ENCODE peak calls at places on chromosomes 7 and 10, in ten cellular contexts. One of them, this sample, is unnamed.

GRCh38 chr7:16647435-16647960 is 1.5 kb downstream of the BZW2 start:
- DNase-seq in lower leg skin: no peak
- DNase-seq in heart left ventricle: no peak
- DNase-seq in suprapubic skin: no peak
- DNase-seq in uterus: no peak
- DNase-seq in IMR-90: peak
- DNase-seq in ovary: no peak
- DNase-seq in prostate gland: no peak
- DNase-seq in Peyer's patch: no peak
- DNase-seq in adrenal gland: no peak
- DNase-seq in this sample: no peak

GRCh38 chr7:44581426-44581906 is 565 bp downstream of the TMED4 start:
- DNase-seq in suprapubic skin: no peak
- DNase-seq in Peyer's patch: peak
- DNase-seq in IMR-90: no peak
- DNase-seq in prostate gland: no peak
- DNase-seq in adrenal gland: peak
- DNase-seq in ovary: no peak
- DNase-seq in uterus: peak
- DNase-seq in lower leg skin: no peak
- DNase-seq in heart left ventricle: peak
- DNase-seq in this sample: peak

GRCh38 chr7:54967384-54967783 is 51.4 kb upstream of the EGFR start:
- DNase-seq in ovary: no peak
- DNase-seq in uterus: no peak
- DNase-seq in heart left ventricle: no peak
- DNase-seq in IMR-90: peak
- DNase-seq in suprapubic skin: no peak
- DNase-seq in adrenal gland: no peak
- DNase-seq in prostate gland: peak
- DNase-seq in Peyer's patch: no peak
- DNase-seq in lower leg skin: no peak
- DNase-seq in this sample: no peak

GRCh38 chr10:77493851-77494788 is 143.5 kb downstream of the KCNMA1 start:
- DNase-seq in uterus: no peak
- DNase-seq in Peyer's patch: no peak
- DNase-seq in IMR-90: peak
- DNase-seq in adrenal gland: no peak
- DNase-seq in prostate gland: no peak
- DNase-seq in lower leg skin: no peak
- DNase-seq in heart left ventricle: no peak
- DNase-seq in suprapubic skin: no peak
- DNase-seq in ovary: no peak
- DNase-seq in this sample: no peak

GRCh38 chr7:1073211-1073977 is 14.5 kb upstream of the GPER1 start:
- DNase-seq in lower leg skin: no peak
- DNase-seq in ovary: no peak
- DNase-seq in suprapubic skin: no peak
- DNase-seq in Peyer's patch: no peak
- DNase-seq in heart left ventricle: no peak
- DNase-seq in prostate gland: no peak
- DNase-seq in adrenal gland: no peak
- DNase-seq in uterus: no peak
- DNase-seq in IMR-90: no peak
- DNase-seq in this sample: peak

GRCh38 chr7:100432053-100432452 is 2.4 kb downstream of the MEPCE start:
- DNase-seq in suprapubic skin: no peak
- DNase-seq in IMR-90: no peak
- DNase-seq in ovary: no peak
- DNase-seq in adrenal gland: no peak
- DNase-seq in heart left ventricle: no peak
- DNase-seq in prostate gland: no peak
- DNase-seq in Peyer's patch: no peak
- DNase-seq in uterus: no peak
- DNase-seq in lower leg skin: no peak
- DNase-seq in this sample: no peak

GRCh38 chr10:28291881-28292297 is 11.0 kb downstream of the MPP7 start:
- DNase-seq in suprapubic skin: no peak
- DNase-seq in prostate gland: no peak
- DNase-seq in IMR-90: peak
- DNase-seq in Peyer's patch: no peak
- DNase-seq in lower leg skin: no peak
- DNase-seq in adrenal gland: peak
- DNase-seq in ovary: no peak
- DNase-seq in heart left ventricle: no peak
- DNase-seq in uterus: no peak
- DNase-seq in this sample: no peak

GRCh38 chr7:152459724-152460251 is 24.0 kb upstream of the KMT2C start:
- DNase-seq in lower leg skin: no peak
- DNase-seq in heart left ventricle: no peak
- DNase-seq in Peyer's patch: no peak
- DNase-seq in prostate gland: no peak
- DNase-seq in adrenal gland: peak
- DNase-seq in IMR-90: peak
- DNase-seq in ovary: peak
- DNase-seq in uterus: no peak
- DNase-seq in suprapubic skin: no peak
- DNase-seq in this sample: no peak

GRCh38 chr10:102123223-102123622 is 3.1 kb upstream of the LDB1 start:
- DNase-seq in Peyer's patch: no peak
- DNase-seq in IMR-90: no peak
- DNase-seq in lower leg skin: no peak
- DNase-seq in ovary: no peak
- DNase-seq in adrenal gland: no peak
- DNase-seq in heart left ventricle: no peak
- DNase-seq in uterus: no peak
- DNase-seq in prostate gland: no peak
- DNase-seq in suprapubic skin: no peak
- DNase-seq in this sample: no peak

GRCh38 chr10:89064764-89065163 is 74.2 kb downstream of the FAS start:
- DNase-seq in adrenal gland: no peak
- DNase-seq in heart left ventricle: no peak
- DNase-seq in IMR-90: no peak
- DNase-seq in prostate gland: no peak
- DNase-seq in uterus: no peak
- DNase-seq in ovary: no peak
- DNase-seq in lower leg skin: no peak
- DNase-seq in suprapubic skin: no peak
- DNase-seq in Peyer's patch: no peak
- DNase-seq in this sample: no peak

GRCh38 chr7:77427996-77428603 is 12.0 kb upstream of the GSAP start:
- DNase-seq in adrenal gland: peak
- DNase-seq in ovary: no peak
- DNase-seq in IMR-90: peak
- DNase-seq in uterus: no peak
- DNase-seq in prostate gland: no peak
- DNase-seq in suprapubic skin: no peak
- DNase-seq in heart left ventricle: no peak
- DNase-seq in Peyer's patch: no peak
- DNase-seq in lower leg skin: no peak
- DNase-seq in this sample: peak

DNA sequence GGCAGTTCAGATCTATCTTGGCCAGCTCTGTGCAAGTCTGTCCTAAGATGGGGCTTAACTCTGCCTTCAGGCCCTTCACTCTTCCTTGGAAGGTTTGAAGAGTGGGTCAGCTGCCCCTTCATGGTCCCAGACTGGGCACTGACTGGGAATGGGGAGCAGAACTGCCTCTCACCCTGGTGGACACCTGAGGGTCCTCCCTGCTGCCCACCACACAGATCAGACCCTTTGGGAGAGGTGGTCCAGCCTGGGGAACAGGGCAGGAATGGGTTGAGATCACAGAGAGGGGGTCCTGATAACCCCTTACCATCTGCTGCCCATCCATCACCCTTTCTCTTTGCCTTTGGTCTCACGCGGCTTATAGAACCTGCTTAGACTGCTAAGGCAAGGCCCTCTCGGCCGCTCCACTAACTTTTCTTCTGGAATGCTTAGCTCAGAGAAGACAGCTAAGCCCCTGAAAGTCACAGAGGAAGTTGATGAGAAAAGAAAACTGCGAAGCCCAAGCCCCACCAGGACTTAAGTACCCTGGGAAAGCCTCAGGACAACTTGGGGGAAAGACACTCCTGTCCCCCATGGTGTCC is 402 bp upstream of the CDHR1 start:
- DNase-seq in Peyer's patch: no peak
- DNase-seq in prostate gland: no peak
- DNase-seq in lower leg skin: peak
- DNase-seq in adrenal gland: no peak
- DNase-seq in uterus: no peak
- DNase-seq in suprapubic skin: no peak
- DNase-seq in heart left ventricle: no peak
- DNase-seq in IMR-90: no peak
- DNase-seq in ovary: no peak
- DNase-seq in this sample: no peak
- H3K4me3 ChIP-seq in Peyer's patch: peak
- H3K4me3 ChIP-seq in prostate gland: peak
- H3K4me3 ChIP-seq in lower leg skin: no peak
- H3K4me3 ChIP-seq in adrenal gland: peak
- H3K4me3 ChIP-seq in uterus: no peak
- H3K4me3 ChIP-seq in suprapubic skin: peak
- H3K4me3 ChIP-seq in heart left ventricle: peak
- H3K4me3 ChIP-seq in IMR-90: no peak
- H3K4me3 ChIP-seq in ovary: no peak
- H3K4me3 ChIP-seq in this sample: peak

GRCh38 chr7:151302531-151302930 is 39.1 kb upstream of the NUB1 start:
- DNase-seq in Peyer's patch: no peak
- DNase-seq in adrenal gland: no peak
- DNase-seq in lower leg skin: peak
- DNase-seq in prostate gland: no peak
- DNase-seq in IMR-90: no peak
- DNase-seq in suprapubic skin: no peak
- DNase-seq in uterus: no peak
- DNase-seq in heart left ventricle: no peak
- DNase-seq in ovary: no peak
- DNase-seq in this sample: no peak

GRCh38 chr7:151299940-151300665 is 41.5 kb upstream of the NUB1 start:
- DNase-seq in lower leg skin: peak
- DNase-seq in uterus: no peak
- DNase-seq in Peyer's patch: no peak
- DNase-seq in heart left ventricle: no peak
- DNase-seq in adrenal gland: no peak
- DNase-seq in IMR-90: no peak
- DNase-seq in suprapubic skin: peak
- DNase-seq in prostate gland: no peak
- DNase-seq in ovary: no peak
- DNase-seq in this sample: no peak

GRCh38 chr7:151301471-151302462 is 39.8 kb upstream of the NUB1 start:
- DNase-seq in uterus: no peak
- DNase-seq in Peyer's patch: no peak
- DNase-seq in IMR-90: no peak
- DNase-seq in lower leg skin: peak
- DNase-seq in prostate gland: no peak
- DNase-seq in suprapubic skin: peak
- DNase-seq in adrenal gland: no peak
- DNase-seq in heart left ventricle: no peak
- DNase-seq in ovary: no peak
- DNase-seq in this sample: no peak

GRCh38 chr7:151298765-151299164 is 42.8 kb upstream of the NUB1 start:
- DNase-seq in prostate gland: no peak
- DNase-seq in lower leg skin: no peak
- DNase-seq in heart left ventricle: no peak
- DNase-seq in adrenal gland: no peak
- DNase-seq in Peyer's patch: no peak
- DNase-seq in ovary: no peak
- DNase-seq in IMR-90: no peak
- DNase-seq in uterus: no peak
- DNase-seq in suprapubic skin: no peak
- DNase-seq in this sample: no peak

DNA sequence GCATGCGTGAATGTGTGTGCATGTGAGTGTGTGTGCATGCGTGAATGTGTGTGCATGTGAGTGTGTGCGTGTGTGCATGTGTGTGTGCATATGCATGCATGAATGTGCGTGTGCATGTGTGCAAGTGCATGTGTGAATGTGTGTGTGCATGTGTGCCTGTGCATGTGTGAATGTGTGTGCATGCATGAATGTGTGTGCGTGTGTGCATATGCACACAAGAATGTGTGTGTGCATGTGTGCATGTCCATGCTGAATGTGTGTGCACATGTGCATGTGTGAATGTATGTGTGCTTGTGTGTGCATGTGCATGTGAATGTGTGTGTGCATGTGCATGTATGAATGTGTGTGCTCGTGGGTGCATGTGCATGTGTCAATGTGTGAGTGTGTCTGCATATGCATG is 42.1 kb upstream of the NUB1 start:
- DNase-seq in uterus: no peak
- DNase-seq in heart left ventricle: no peak
- DNase-seq in lower leg skin: peak
- DNase-seq in ovary: no peak
- DNase-seq in Peyer's patch: no peak
- DNase-seq in adrenal gland: no peak
- DNase-seq in IMR-90: no peak
- DNase-seq in prostate gland: no peak
- DNase-seq in suprapubic skin: peak
- DNase-seq in this sample: no peak
- TF ChIP-seq POLR2A in uterus: no peak
- TF ChIP-seq POLR2A in heart left ventricle: no peak
- TF ChIP-seq POLR2A in lower leg skin: no peak
- TF ChIP-seq POLR2A in ovary: no peak
- TF ChIP-seq POLR2A in Peyer's patch: no peak
- TF ChIP-seq POLR2A in adrenal gland: no peak
- TF ChIP-seq POLR2A in IMR-90: no peak
- TF ChIP-seq POLR2A in prostate gland: no peak
- TF ChIP-seq POLR2A in suprapubic skin: no peak
- TF ChIP-seq POLR2A in this sample: no peak

DNA sequence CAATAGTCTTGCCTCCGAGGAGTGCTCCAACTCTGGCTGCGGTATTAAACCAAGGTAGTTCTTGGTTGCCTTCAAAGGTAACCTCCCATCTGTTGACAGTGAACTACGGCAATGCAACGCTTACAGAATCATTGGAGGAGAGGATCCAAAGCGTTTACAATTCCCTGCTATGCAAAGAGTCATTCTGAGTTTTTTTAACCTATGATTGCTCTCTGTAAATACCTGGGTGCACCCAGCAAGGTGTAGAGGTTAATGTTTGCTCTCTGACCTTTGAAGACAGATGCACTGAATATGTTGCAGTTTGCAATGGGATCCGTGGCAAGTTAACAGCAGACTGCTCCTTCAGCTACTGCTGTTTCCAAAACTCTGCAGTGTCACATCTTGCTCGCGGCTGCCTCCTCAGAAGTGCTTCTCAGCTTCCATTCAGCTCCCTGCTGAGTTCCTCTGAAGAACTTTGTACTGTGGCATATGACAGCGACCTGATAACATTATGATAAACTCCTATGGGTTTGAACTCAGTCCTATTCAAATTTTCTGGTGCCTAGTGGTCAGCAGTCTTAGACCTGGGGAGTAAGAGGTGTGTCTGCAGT is 29.0 kb downstream of the KIAA1217 start:
- DNase-seq in adrenal gland: no peak
- DNase-seq in IMR-90: no peak
- DNase-seq in lower leg skin: peak
- DNase-seq in uterus: no peak
- DNase-seq in Peyer's patch: no peak
- DNase-seq in suprapubic skin: no peak
- DNase-seq in ovary: no peak
- DNase-seq in prostate gland: no peak
- DNase-seq in heart left ventricle: no peak
- DNase-seq in this sample: no peak
- H3K4me3 ChIP-seq in adrenal gland: no peak
- H3K4me3 ChIP-seq in IMR-90: no peak
- H3K4me3 ChIP-seq in lower leg skin: no peak
- H3K4me3 ChIP-seq in uterus: no peak
- H3K4me3 ChIP-seq in Peyer's patch: no peak
- H3K4me3 ChIP-seq in suprapubic skin: peak
- H3K4me3 ChIP-seq in ovary: no peak
- H3K4me3 ChIP-seq in prostate gland: no peak
- H3K4me3 ChIP-seq in heart left ventricle: no peak
- H3K4me3 ChIP-seq in this sample: no peak

GRCh38 chr10:11335167-11335652 is 276.2 kb downstream of the USP6NL start:
- DNase-seq in heart left ventricle: no peak
- DNase-seq in lower leg skin: no peak
- DNase-seq in IMR-90: peak
- DNase-seq in Peyer's patch: no peak
- DNase-seq in uterus: no peak
- DNase-seq in adrenal gland: no peak
- DNase-seq in ovary: peak
- DNase-seq in prostate gland: no peak
- DNase-seq in suprapubic skin: no peak
- DNase-seq in this sample: peak
- TF ChIP-seq POLR2A in heart left ventricle: no peak
- TF ChIP-seq POLR2A in lower leg skin: no peak
- TF ChIP-seq POLR2A in IMR-90: no peak
- TF ChIP-seq POLR2A in Peyer's patch: no peak
- TF ChIP-seq POLR2A in uterus: no peak
- TF ChIP-seq POLR2A in adrenal gland: no peak
- TF ChIP-seq POLR2A in ovary: no peak
- TF ChIP-seq POLR2A in prostate gland: no peak
- TF ChIP-seq POLR2A in suprapubic skin: no peak
- TF ChIP-seq POLR2A in this sample: no peak